ENCODE peak calls at places on chromosome 2, in six cellular contexts. F is Peyer's patch, D is heart left ventricle, R is K562, O is stomach, K is IMR-90. Y is an unnamed sample.

GRCh38 chr2:55875434-55876135 is 48.0 kb downstream of the EFEMP1 start:
- DNase-seq in F (no peak), R (no peak), O (no peak), D (no peak), K (peak; percentile 81), Y (no peak)

GRCh38 chr2:234463626-234464290 is 33.1 kb downstream of the ARL4C start:
- DNase-seq in R (no peak), F (peak; percentile 51), D (no peak), O (peak; percentile 71), K (peak; percentile 76), Y (no peak)

GRCh38 chr2:172427990-172428840 is 829 bp downstream of the ITGA6 start:
- DNase-seq in F (peak; percentile 30), O (peak; percentile 73), D (peak; percentile 59), K (no peak), R (no peak), Y (peak; percentile 35)

GRCh38 chr2:100988630-100989417 is 13.3 kb upstream of the RPL31 start:
- DNase-seq in O (no peak), K (peak; percentile 43), R (no peak), F (no peak), D (no peak), Y (no peak)

GRCh38 chr2:154264024-154264423 is 392.3 kb downstream of the GALNT13 start:
- DNase-seq in F (no peak), K (no peak), D (no peak), O (no peak), R (no peak), Y (no peak)

GRCh38 chr2:159053186-159054031 is 85.0 kb downstream of the TANC1 start:
- DNase-seq in F (no peak), R (no peak), K (peak; percentile 99), O (no peak), D (no peak), Y (no peak)

GRCh38 chr2:235131334-235132305 is 179.8 kb downstream of the SH3BP4 start:
- DNase-seq in F (no peak), R (no peak), K (no peak), D (no peak), O (no peak), Y (no peak)

GRCh38 chr2:10256031-10256524 is 46.6 kb upstream of the HPCAL1 start:
- DNase-seq in R (no peak), O (no peak), F (no peak), D (peak; percentile 16), K (no peak), Y (no peak)

GRCh38 chr2:174438146-174438886 is 42.8 kb downstream of the SCRN3 start:
- DNase-seq in R (no peak), F (no peak), K (no peak), O (no peak), D (peak; percentile 64), Y (no peak)

GRCh38 chr2:13260401-13260800 is 543.7 kb downstream of the TRIB2 start:
- DNase-seq in O (no peak), K (no peak), D (no peak), R (no peak), F (no peak), Y (no peak)

GRCh38 chr2:126905991-126906390 is 7.3 kb downstream of the TEX51 start:
- DNase-seq in D (no peak), O (peak; percentile 1), R (no peak), K (no peak), F (peak; percentile 7), Y (no peak)

GRCh38 chr2:26721267-26722032 is 28.9 kb downstream of the KCNK3 start:
- DNase-seq in O (peak; percentile 84), F (no peak), K (no peak), D (no peak), R (no peak), Y (no peak)
- TF ChIP-seq POLR2A in O (no peak), F (no peak), K (no peak), D (no peak), R (no peak), Y (no peak)

DNA sequence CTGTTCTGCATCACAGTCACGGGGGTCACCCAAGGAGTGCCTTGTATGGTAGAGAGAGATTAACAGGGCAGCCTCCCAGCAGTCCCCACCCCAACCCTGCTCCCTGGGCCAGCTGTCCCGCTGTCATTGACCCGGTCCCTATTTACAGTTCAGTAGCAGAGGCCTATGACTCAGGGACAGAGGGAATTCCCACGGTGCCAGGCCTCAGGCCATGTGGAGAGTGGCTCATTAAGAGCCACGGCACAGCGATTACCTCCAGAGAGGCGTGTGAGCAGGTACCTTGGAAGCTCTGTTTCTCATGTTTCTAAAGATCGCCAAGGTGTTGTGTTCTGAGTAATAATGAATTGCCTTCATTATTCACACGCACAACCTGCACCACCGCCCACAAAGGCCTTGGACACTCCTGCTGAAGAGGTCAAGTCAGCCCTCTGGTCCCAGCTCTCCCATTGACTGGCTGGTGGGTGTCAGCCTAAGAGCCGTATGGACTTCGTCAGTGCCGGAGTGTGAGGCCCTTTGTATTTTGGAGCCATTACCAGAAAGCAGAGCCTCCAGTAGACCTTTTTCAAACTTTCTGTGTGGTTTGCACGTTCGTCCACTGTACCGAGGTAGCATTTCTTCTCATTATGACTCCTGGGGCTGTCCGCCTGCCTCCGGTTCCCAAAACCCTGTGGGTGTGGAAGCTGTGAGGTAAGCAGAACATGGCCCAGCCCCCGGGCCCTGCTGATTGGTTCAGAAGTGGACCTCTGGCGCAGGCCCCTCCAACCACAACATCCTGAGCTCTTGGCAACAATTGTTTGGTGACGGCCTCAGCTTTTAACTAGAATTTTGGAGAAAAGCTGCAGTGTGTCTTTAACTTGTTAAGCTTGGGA is 47.0 kb downstream of the SERTAD2 start:
- DNase-seq in D (peak; percentile 86), O (peak; percentile 79), F (peak; percentile 95), K (no peak), R (peak; percentile 94), Y (peak; percentile 88)
- TF ChIP-seq POLR2A in D (no peak), O (no peak), F (no peak), K (no peak), R (peak; percentile 74), Y (peak; percentile 70)

GRCh38 chr2:121755237-121756111 is at the start of gene TSN:
- DNase-seq in K (peak; percentile 95), F (peak; percentile 98), R (peak; percentile 93), O (peak; percentile 99), D (peak; percentile 98), Y (peak; percentile 99)
- TF ChIP-seq POLR2A in K (peak; percentile 60), F (peak; percentile 51), R (peak; percentile 85), O (no peak), D (no peak), Y (peak; percentile 81)

GRCh38 chr2:112055833-112056625 is 960 bp downstream of the TMEM87B start:
- DNase-seq in F (peak; percentile 59), K (peak; percentile 95), R (peak; percentile 40), D (peak; percentile 79), O (peak; percentile 60), Y (peak; percentile 61)
- TF ChIP-seq POLR2A in F (peak; percentile 25), K (peak; percentile 54), R (peak; percentile 0), D (no peak), O (no peak), Y (no peak)